ENCODE peak calls at places on chromosomes 5 and 9, in nine cellular contexts. T is tibial nerve; H is IMR-90; F is upper lobe of right lung; C is GM12878; I is body of pancreas; M is heart right ventricle; Q is mammary epithelial cell; V is effector memory CD4-positive, alpha-beta T cell. D is an unnamed sample.

GRCh38 chr5:44943637-44944036 is 134.9 kb downstream of the MRPS30 start:
- DNase-seq in T (no peak), H (no peak), F (no peak), C (no peak), I (no peak), M (no peak), Q (peak; percentile 9), V (no peak), D (no peak)

GRCh38 chr5:180825768-180826525 is 23.3 kb upstream of the MGAT1 start:
- DNase-seq in T (peak; percentile 71), H (peak; percentile 85), F (no peak), C (no peak), I (peak; percentile 91), M (no peak), Q (peak; percentile 96), V (no peak), D (peak; percentile 82)

GRCh38 chr5:172887735-172888134 is 53.7 kb downstream of the ERGIC1 start:
- DNase-seq in T (no peak), H (peak; percentile 95), F (no peak), C (no peak), I (no peak), M (no peak), Q (no peak), V (no peak), D (no peak)

GRCh38 chr9:70595211-70595610 is 180.8 kb upstream of the KLF9 start:
- DNase-seq in T (no peak), H (no peak), F (no peak), C (no peak), I (no peak), M (no peak), Q (no peak), V (no peak), D (no peak)

GRCh38 chr9:137488906-137489305 is 29.8 kb upstream of the NSMF start:
- DNase-seq in T (no peak), H (no peak), F (peak; percentile 26), C (no peak), I (no peak), M (no peak), Q (no peak), V (no peak), D (no peak)

GRCh38 chr5:178438746-178439260 is 151.4 kb downstream of the COL23A1 start:
- DNase-seq in T (no peak), H (no peak), F (no peak), C (no peak), I (no peak), M (no peak), Q (no peak), V (no peak), D (no peak)

GRCh38 chr5:71013575-71013974 is 11.6 kb downstream of the NAIP start:
- DNase-seq in T (no peak), H (no peak), F (no peak), C (no peak), I (no peak), M (no peak), Q (no peak), V (no peak), D (no peak)

GRCh38 chr9:69428017-69428785 is 103.2 kb downstream of the ENTREP1 start:
- DNase-seq in T (no peak), H (no peak), F (peak; percentile 55), C (no peak), I (no peak), M (no peak), Q (no peak), V (no peak), D (no peak)

GRCh38 chr5:32507738-32508434 is 63.3 kb upstream of the ZFR start:
- DNase-seq in T (peak; percentile 32), H (peak; percentile 95), F (no peak), C (no peak), I (no peak), M (no peak), Q (peak; percentile 64), V (no peak), D (no peak)

GRCh38 chr5:32506809-32507208 is 62.3 kb upstream of the ZFR start:
- DNase-seq in T (no peak), H (peak; percentile 91), F (no peak), C (no peak), I (no peak), M (no peak), Q (peak; percentile 43), V (no peak), D (peak; percentile 41)

GRCh38 chr5:32504923-32505596 is 60.5 kb upstream of the ZFR start:
- DNase-seq in T (peak; percentile 71), H (peak; percentile 94), F (no peak), C (no peak), I (no peak), M (peak; percentile 53), Q (no peak), V (no peak), D (peak; percentile 70)

GRCh38 chr5:32505718-32506117 is 61.2 kb upstream of the ZFR start:
- DNase-seq in T (no peak), H (peak; percentile 63), F (no peak), C (no peak), I (no peak), M (no peak), Q (peak; percentile 31), V (no peak), D (no peak)

GRCh38 chr5:32506251-32506661 is 61.7 kb upstream of the ZFR start:
- DNase-seq in T (no peak), H (peak; percentile 17), F (no peak), C (no peak), I (no peak), M (peak; percentile 20), Q (no peak), V (no peak), D (no peak)
- H3K27ac ChIP-seq in T (no peak overlapping the region), H (peak overlapping the region; percentile 79), F (peak overlapping the region; percentile 7), C (no peak overlapping the region), I (no peak overlapping the region), M (no peak overlapping the region), Q (peak overlapping the region; percentile 18), V (no peak overlapping the region), D (peak overlapping the region; percentile 58)

DNA sequence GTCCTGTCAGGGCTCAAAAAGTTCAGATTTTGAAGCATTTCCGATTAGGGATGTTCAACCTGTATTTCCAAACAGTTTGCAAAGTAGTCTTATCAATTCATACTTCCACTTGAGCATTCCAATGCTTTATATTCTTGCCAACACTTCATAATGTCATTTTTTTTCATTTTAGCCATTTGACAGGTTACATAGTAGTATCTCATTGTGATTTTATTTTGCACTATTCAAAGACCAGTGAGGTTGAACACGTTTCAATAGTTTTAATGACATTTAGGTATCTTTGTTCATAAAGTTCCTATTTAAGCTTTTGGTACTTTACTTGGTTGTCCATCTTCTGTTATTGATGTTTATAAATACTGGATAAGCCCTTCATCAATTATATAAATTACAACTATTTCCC is 71.4 kb downstream of the CEP120 start:
- DNase-seq in T (no peak), H (no peak), F (no peak), C (no peak), I (no peak), M (no peak), Q (no peak), V (no peak), D (no peak)
- H3K4me1 ChIP-seq in T (no peaks in the 10 kb centered on the region), H (no peaks in the 10 kb centered on the region), F (no peaks in the 10 kb centered on the region), C (no peaks in the 10 kb centered on the region), I (no peaks in the 10 kb centered on the region), M (no peaks in the 10 kb centered on the region), Q (no peaks in the 10 kb centered on the region), V (no peaks in the 10 kb centered on the region), D (peaks cover 26% of the 10 kb centered on the region)

DNA sequence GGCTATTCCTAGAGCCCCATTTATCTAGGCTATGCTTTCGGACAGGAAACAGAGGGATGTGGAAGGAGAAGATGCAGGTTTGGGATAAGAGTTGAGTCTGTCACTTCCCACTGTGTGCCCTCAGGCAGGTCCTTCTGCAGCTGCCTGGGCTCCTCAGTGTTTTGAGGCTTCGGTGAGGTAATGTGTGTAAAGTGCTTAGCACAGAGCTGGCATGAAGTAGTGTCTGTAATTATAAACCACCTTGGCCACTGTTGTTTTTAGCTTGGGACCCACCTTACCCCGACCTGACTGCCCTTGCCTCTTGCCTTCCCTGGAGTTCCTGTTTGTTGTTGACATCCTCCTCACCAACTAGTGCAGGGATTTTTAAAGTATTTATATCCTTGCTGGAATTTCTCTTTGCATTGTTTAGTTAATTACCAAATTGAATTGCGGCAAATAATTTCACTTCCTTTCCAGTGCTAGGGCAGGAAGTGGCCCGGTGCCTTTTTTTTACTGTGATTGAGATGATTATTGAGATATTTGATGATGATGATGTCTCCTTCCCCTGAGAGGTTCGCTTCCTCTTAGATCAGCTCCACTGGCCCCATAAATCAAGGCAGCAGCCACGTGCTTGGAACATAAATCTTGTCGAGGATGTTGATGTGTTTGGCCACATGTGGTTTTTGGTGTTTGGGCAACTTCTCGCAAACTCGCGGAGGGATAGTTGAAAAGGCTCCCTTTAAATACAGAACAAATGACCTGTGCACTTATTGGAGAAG is 38.2 kb upstream of the DAB2IP start:
- DNase-seq in T (no peak), H (no peak), F (no peak), C (no peak), I (no peak), M (no peak), Q (no peak), V (no peak), D (no peak)
- H3K27ac ChIP-seq in T (no peak overlapping the region), H (no peak overlapping the region), F (peak overlapping the region; percentile 45), C (no peak overlapping the region), I (peak overlapping the region; percentile 23), M (peak overlapping the region; percentile 70), Q (no peak overlapping the region), V (no peak overlapping the region), D (no peak overlapping the region)

GRCh38 chr9:37290366-37290765 is 132.1 kb upstream of the GRHPR start:
- DNase-seq in T (no peak), H (no peak), F (no peak), C (no peak), I (no peak), M (no peak), Q (no peak), V (no peak), D (no peak)
- H3K4me1 ChIP-seq in T (no peaks in the 10 kb centered on the region), H (peaks cover 3% of the 10 kb centered on the region), F (no peaks in the 10 kb centered on the region), C (peaks cover 54% of the 10 kb centered on the region), I (no peaks in the 10 kb centered on the region), M (peaks cover 34% of the 10 kb centered on the region), Q (peaks cover 23% of the 10 kb centered on the region), V (no peaks in the 10 kb centered on the region), D (peaks cover 10% of the 10 kb centered on the region)

DNA sequence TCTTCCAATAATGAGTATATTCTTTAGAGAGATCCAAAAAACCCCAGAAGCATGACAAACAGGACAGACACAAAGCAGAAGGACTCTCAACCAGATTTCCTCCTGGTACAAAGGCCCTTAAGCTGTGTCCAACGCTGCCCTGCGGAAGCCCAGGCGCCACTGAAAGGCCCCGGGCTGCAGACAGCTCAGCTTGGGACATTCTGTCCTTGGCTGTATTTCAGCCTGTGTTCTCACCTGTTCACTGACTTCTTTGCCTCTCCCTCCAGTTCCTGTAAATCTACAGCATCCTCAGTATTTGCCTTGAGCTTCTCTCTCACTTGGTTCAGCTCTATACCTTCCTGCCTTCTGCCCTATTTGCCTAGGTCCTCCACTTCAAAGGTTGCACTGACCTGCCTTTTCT is 96.5 kb downstream of the SH3TC2 start:
- DNase-seq in T (no peak), H (no peak), F (peak; percentile 78), C (no peak), I (no peak), M (no peak), Q (peak; percentile 51), V (no peak), D (no peak)
- H3K27ac ChIP-seq in T (peak overlapping the region; percentile 52), H (peak overlapping the region; percentile 19), F (peak overlapping the region; percentile 85), C (no peak overlapping the region), I (peak overlapping the region; percentile 27), M (peak overlapping the region; percentile 31), Q (peak overlapping the region; percentile 98), V (no peak overlapping the region), D (peak overlapping the region; percentile 77)

GRCh38 chr5:143064661-143065060 is 294.5 kb downstream of the ARHGAP26 start:
- DNase-seq in T (no peak), H (no peak), F (no peak), C (no peak), I (no peak), M (no peak), Q (no peak), V (no peak), D (no peak)
- H3K4me1 ChIP-seq in T (no peaks in the 10 kb centered on the region), H (peaks cover 38% of the 10 kb centered on the region), F (peaks cover 63% of the 10 kb centered on the region), C (peaks cover 32% of the 10 kb centered on the region), I (no peaks in the 10 kb centered on the region), M (peaks cover 67% of the 10 kb centered on the region), Q (peaks cover 52% of the 10 kb centered on the region), V (no peaks in the 10 kb centered on the region), D (peaks cover 33% of the 10 kb centered on the region)